ENCODE peak calls at places on chromosomes 16 and 17, in nine cellular contexts. One of them, this sample, is unnamed.

GRCh38 chr17:28482551-28483199 is 9.2 kb downstream of the SLC13A2 start:
- DNase-seq in NCI-H1092: no peak
- DNase-seq in AG10803: no peak
- DNase-seq in fibroblast of pulmonary artery: no peak
- DNase-seq in bronchial epithelial cell: no peak
- DNase-seq in CD8-positive, alpha-beta T cell: no peak
- DNase-seq in fibroblast of lung: no peak
- DNase-seq in thyroid gland: peak
- DNase-seq in ACHN: no peak
- DNase-seq in this sample: no peak

GRCh38 chr16:21194771-21195301 is 16.5 kb downstream of the ZP2 start:
- DNase-seq in bronchial epithelial cell: peak
- DNase-seq in thyroid gland: peak
- DNase-seq in fibroblast of lung: no peak
- DNase-seq in NCI-H1092: no peak
- DNase-seq in AG10803: peak
- DNase-seq in CD8-positive, alpha-beta T cell: no peak
- DNase-seq in ACHN: no peak
- DNase-seq in fibroblast of pulmonary artery: peak
- DNase-seq in this sample: no peak

GRCh38 chr17:82047379-82047778 is 4.2 kb downstream of the RFNG start:
- DNase-seq in fibroblast of pulmonary artery: no peak
- DNase-seq in ACHN: no peak
- DNase-seq in NCI-H1092: no peak
- DNase-seq in CD8-positive, alpha-beta T cell: no peak
- DNase-seq in thyroid gland: no peak
- DNase-seq in bronchial epithelial cell: no peak
- DNase-seq in fibroblast of lung: no peak
- DNase-seq in AG10803: no peak
- DNase-seq in this sample: no peak

GRCh38 chr16:24504467-24505345 is 34.7 kb upstream of the RBBP6 start:
- DNase-seq in thyroid gland: peak
- DNase-seq in fibroblast of pulmonary artery: peak
- DNase-seq in ACHN: peak
- DNase-seq in AG10803: peak
- DNase-seq in NCI-H1092: peak
- DNase-seq in fibroblast of lung: peak
- DNase-seq in CD8-positive, alpha-beta T cell: peak
- DNase-seq in bronchial epithelial cell: peak
- DNase-seq in this sample: peak

GRCh38 chr16:53080345-53081031 is 25.7 kb downstream of the CHD9 start:
- DNase-seq in NCI-H1092: no peak
- DNase-seq in fibroblast of lung: peak
- DNase-seq in ACHN: no peak
- DNase-seq in AG10803: peak
- DNase-seq in thyroid gland: peak
- DNase-seq in fibroblast of pulmonary artery: peak
- DNase-seq in CD8-positive, alpha-beta T cell: no peak
- DNase-seq in bronchial epithelial cell: peak
- DNase-seq in this sample: peak

GRCh38 chr17:8125196-8125946 is 1.5 kb upstream of the HES7 start:
- DNase-seq in fibroblast of lung: peak
- DNase-seq in CD8-positive, alpha-beta T cell: peak
- DNase-seq in bronchial epithelial cell: peak
- DNase-seq in fibroblast of pulmonary artery: peak
- DNase-seq in AG10803: peak
- DNase-seq in NCI-H1092: peak
- DNase-seq in ACHN: peak
- DNase-seq in thyroid gland: peak
- DNase-seq in this sample: peak

GRCh38 chr16:67664871-67665270 is 1.7 kb downstream of the ENKD1 start:
- DNase-seq in fibroblast of pulmonary artery: no peak
- DNase-seq in NCI-H1092: no peak
- DNase-seq in AG10803: no peak
- DNase-seq in fibroblast of lung: no peak
- DNase-seq in thyroid gland: no peak
- DNase-seq in bronchial epithelial cell: no peak
- DNase-seq in CD8-positive, alpha-beta T cell: no peak
- DNase-seq in ACHN: no peak
- DNase-seq in this sample: no peak

GRCh38 chr17:45221081-45221996 is at the start of gene FMNL1:
- DNase-seq in bronchial epithelial cell: no peak
- DNase-seq in NCI-H1092: no peak
- DNase-seq in fibroblast of pulmonary artery: no peak
- DNase-seq in fibroblast of lung: no peak
- DNase-seq in ACHN: peak
- DNase-seq in thyroid gland: no peak
- DNase-seq in CD8-positive, alpha-beta T cell: peak
- DNase-seq in AG10803: peak
- DNase-seq in this sample: no peak

GRCh38 chr17:82041139-82041814 is 3.8 kb upstream of the DCXR start:
- DNase-seq in NCI-H1092: no peak
- DNase-seq in CD8-positive, alpha-beta T cell: no peak
- DNase-seq in thyroid gland: no peak
- DNase-seq in fibroblast of pulmonary artery: no peak
- DNase-seq in ACHN: no peak
- DNase-seq in fibroblast of lung: no peak
- DNase-seq in bronchial epithelial cell: peak
- DNase-seq in AG10803: no peak
- DNase-seq in this sample: no peak

GRCh38 chr16:75116081-75116910 is at the start of gene LDHD:
- DNase-seq in fibroblast of pulmonary artery: peak
- DNase-seq in ACHN: peak
- DNase-seq in bronchial epithelial cell: peak
- DNase-seq in AG10803: peak
- DNase-seq in CD8-positive, alpha-beta T cell: no peak
- DNase-seq in fibroblast of lung: peak
- DNase-seq in thyroid gland: peak
- DNase-seq in NCI-H1092: no peak
- DNase-seq in this sample: peak

GRCh38 chr16:22008215-22009142 is 568 bp downstream of the MOSMO start:
- DNase-seq in NCI-H1092: no peak
- DNase-seq in bronchial epithelial cell: no peak
- DNase-seq in fibroblast of lung: no peak
- DNase-seq in ACHN: peak
- DNase-seq in fibroblast of pulmonary artery: no peak
- DNase-seq in CD8-positive, alpha-beta T cell: no peak
- DNase-seq in AG10803: no peak
- DNase-seq in thyroid gland: peak
- DNase-seq in this sample: peak

GRCh38 chr16:12426122-12426521 is 377.6 kb downstream of the CPPED1 start:
- DNase-seq in fibroblast of lung: peak
- DNase-seq in fibroblast of pulmonary artery: no peak
- DNase-seq in NCI-H1092: no peak
- DNase-seq in AG10803: peak
- DNase-seq in CD8-positive, alpha-beta T cell: no peak
- DNase-seq in bronchial epithelial cell: no peak
- DNase-seq in ACHN: no peak
- DNase-seq in thyroid gland: no peak
- DNase-seq in this sample: no peak

GRCh38 chr17:73952136-73952497 is 251.4 kb upstream of the RPL38 start:
- DNase-seq in bronchial epithelial cell: no peak
- DNase-seq in NCI-H1092: no peak
- DNase-seq in AG10803: no peak
- DNase-seq in ACHN: no peak
- DNase-seq in fibroblast of lung: no peak
- DNase-seq in thyroid gland: no peak
- DNase-seq in CD8-positive, alpha-beta T cell: no peak
- DNase-seq in fibroblast of pulmonary artery: no peak
- DNase-seq in this sample: no peak

GRCh38 chr17:72529386-72529785 is 408.6 kb downstream of the SOX9 start:
- DNase-seq in AG10803: no peak
- DNase-seq in fibroblast of lung: no peak
- DNase-seq in ACHN: no peak
- DNase-seq in thyroid gland: no peak
- DNase-seq in fibroblast of pulmonary artery: no peak
- DNase-seq in NCI-H1092: peak
- DNase-seq in bronchial epithelial cell: no peak
- DNase-seq in CD8-positive, alpha-beta T cell: no peak
- DNase-seq in this sample: no peak

GRCh38 chr17:66789961-66790421 is 44.9 kb upstream of the CACNG5 start:
- DNase-seq in CD8-positive, alpha-beta T cell: no peak
- DNase-seq in thyroid gland: no peak
- DNase-seq in fibroblast of pulmonary artery: no peak
- DNase-seq in fibroblast of lung: no peak
- DNase-seq in ACHN: no peak
- DNase-seq in bronchial epithelial cell: no peak
- DNase-seq in NCI-H1092: no peak
- DNase-seq in AG10803: no peak
- DNase-seq in this sample: no peak

GRCh38 chr17:83075270-83075880 is 4.0 kb upstream of the METRNL start:
- DNase-seq in fibroblast of lung: no peak
- DNase-seq in ACHN: no peak
- DNase-seq in thyroid gland: peak
- DNase-seq in bronchial epithelial cell: no peak
- DNase-seq in CD8-positive, alpha-beta T cell: no peak
- DNase-seq in NCI-H1092: no peak
- DNase-seq in AG10803: no peak
- DNase-seq in fibroblast of pulmonary artery: no peak
- DNase-seq in this sample: no peak

GRCh38 chr16:83051451-83051850 is 424.7 kb downstream of the CDH13 start:
- DNase-seq in bronchial epithelial cell: no peak
- DNase-seq in fibroblast of lung: no peak
- DNase-seq in NCI-H1092: no peak
- DNase-seq in ACHN: no peak
- DNase-seq in thyroid gland: no peak
- DNase-seq in fibroblast of pulmonary artery: no peak
- DNase-seq in CD8-positive, alpha-beta T cell: no peak
- DNase-seq in AG10803: peak
- DNase-seq in this sample: no peak

GRCh38 chr17:78541488-78542237 is 35.5 kb downstream of the DNAH17 start:
- DNase-seq in fibroblast of lung: no peak
- DNase-seq in AG10803: peak
- DNase-seq in fibroblast of pulmonary artery: peak
- DNase-seq in bronchial epithelial cell: peak
- DNase-seq in NCI-H1092: no peak
- DNase-seq in ACHN: no peak
- DNase-seq in CD8-positive, alpha-beta T cell: no peak
- DNase-seq in thyroid gland: peak
- DNase-seq in this sample: peak

GRCh38 chr16:72021043-72021442 is 12.5 kb downstream of the DHODH start:
- DNase-seq in thyroid gland: no peak
- DNase-seq in NCI-H1092: no peak
- DNase-seq in ACHN: no peak
- DNase-seq in fibroblast of lung: no peak
- DNase-seq in bronchial epithelial cell: no peak
- DNase-seq in CD8-positive, alpha-beta T cell: no peak
- DNase-seq in fibroblast of pulmonary artery: no peak
- DNase-seq in AG10803: no peak
- DNase-seq in this sample: no peak

GRCh38 chr17:77266891-77267341 is 126.1 kb downstream of the SEC14L1 start:
- DNase-seq in NCI-H1092: no peak
- DNase-seq in fibroblast of lung: peak
- DNase-seq in fibroblast of pulmonary artery: no peak
- DNase-seq in AG10803: no peak
- DNase-seq in thyroid gland: no peak
- DNase-seq in ACHN: no peak
- DNase-seq in CD8-positive, alpha-beta T cell: no peak
- DNase-seq in bronchial epithelial cell: peak
- DNase-seq in this sample: no peak

GRCh38 chr16:56603589-56603988 is 4.8 kb upstream of the MT2A start:
- DNase-seq in CD8-positive, alpha-beta T cell: no peak
- DNase-seq in fibroblast of lung: peak
- DNase-seq in thyroid gland: peak
- DNase-seq in AG10803: peak
- DNase-seq in NCI-H1092: peak
- DNase-seq in bronchial epithelial cell: peak
- DNase-seq in fibroblast of pulmonary artery: peak
- DNase-seq in ACHN: peak
- DNase-seq in this sample: peak

GRCh38 chr17:58317421-58318064 is 11.1 kb downstream of the TSPOAP1 start:
- DNase-seq in AG10803: peak
- DNase-seq in thyroid gland: no peak
- DNase-seq in fibroblast of pulmonary artery: peak
- DNase-seq in NCI-H1092: no peak
- DNase-seq in fibroblast of lung: peak
- DNase-seq in CD8-positive, alpha-beta T cell: peak
- DNase-seq in ACHN: peak
- DNase-seq in bronchial epithelial cell: peak
- DNase-seq in this sample: peak

GRCh38 chr17:21351366-21352065 is 24.6 kb upstream of the KCNJ12 start:
- DNase-seq in ACHN: no peak
- DNase-seq in fibroblast of pulmonary artery: no peak
- DNase-seq in AG10803: no peak
- DNase-seq in bronchial epithelial cell: no peak
- DNase-seq in NCI-H1092: no peak
- DNase-seq in fibroblast of lung: no peak
- DNase-seq in thyroid gland: no peak
- DNase-seq in CD8-positive, alpha-beta T cell: no peak
- DNase-seq in this sample: no peak

GRCh38 chr16:46555981-46556380 is 65.2 kb downstream of the SHCBP1 start:
- DNase-seq in CD8-positive, alpha-beta T cell: no peak
- DNase-seq in ACHN: no peak
- DNase-seq in bronchial epithelial cell: peak
- DNase-seq in NCI-H1092: no peak
- DNase-seq in AG10803: peak
- DNase-seq in fibroblast of pulmonary artery: no peak
- DNase-seq in fibroblast of lung: no peak
- DNase-seq in thyroid gland: no peak
- DNase-seq in this sample: no peak

GRCh38 chr16:817001-817906 is 16.7 kb upstream of the GNG13 start:
- DNase-seq in NCI-H1092: no peak
- DNase-seq in fibroblast of pulmonary artery: no peak
- DNase-seq in ACHN: no peak
- DNase-seq in thyroid gland: no peak
- DNase-seq in fibroblast of lung: no peak
- DNase-seq in CD8-positive, alpha-beta T cell: no peak
- DNase-seq in bronchial epithelial cell: no peak
- DNase-seq in AG10803: no peak
- DNase-seq in this sample: no peak

GRCh38 chr17:5785867-5786509 is 201.7 kb upstream of the NLRP1 start:
- DNase-seq in bronchial epithelial cell: peak
- DNase-seq in NCI-H1092: no peak
- DNase-seq in fibroblast of lung: no peak
- DNase-seq in ACHN: peak
- DNase-seq in fibroblast of pulmonary artery: peak
- DNase-seq in CD8-positive, alpha-beta T cell: no peak
- DNase-seq in thyroid gland: no peak
- DNase-seq in AG10803: peak
- DNase-seq in this sample: no peak

GRCh38 chr17:17851603-17852002 is 14.8 kb upstream of the SREBF1 start:
- DNase-seq in fibroblast of pulmonary artery: no peak
- DNase-seq in AG10803: no peak
- DNase-seq in fibroblast of lung: no peak
- DNase-seq in thyroid gland: peak
- DNase-seq in ACHN: no peak
- DNase-seq in bronchial epithelial cell: no peak
- DNase-seq in NCI-H1092: no peak
- DNase-seq in CD8-positive, alpha-beta T cell: no peak
- DNase-seq in this sample: no peak

GRCh38 chr17:58136669-58137279 is 11.4 kb upstream of the OR4D1 start:
- DNase-seq in NCI-H1092: peak
- DNase-seq in ACHN: peak
- DNase-seq in thyroid gland: peak
- DNase-seq in CD8-positive, alpha-beta T cell: no peak
- DNase-seq in bronchial epithelial cell: peak
- DNase-seq in fibroblast of pulmonary artery: no peak
- DNase-seq in fibroblast of lung: no peak
- DNase-seq in AG10803: no peak
- DNase-seq in this sample: peak

GRCh38 chr17:29021251-29021650 is 15.4 kb upstream of the SEZ6 start:
- DNase-seq in fibroblast of lung: no peak
- DNase-seq in AG10803: no peak
- DNase-seq in bronchial epithelial cell: no peak
- DNase-seq in ACHN: no peak
- DNase-seq in fibroblast of pulmonary artery: no peak
- DNase-seq in CD8-positive, alpha-beta T cell: no peak
- DNase-seq in NCI-H1092: no peak
- DNase-seq in thyroid gland: no peak
- DNase-seq in this sample: no peak

GRCh38 chr17:35577826-35578194 is 561 bp downstream of the PEX12 start:
- DNase-seq in CD8-positive, alpha-beta T cell: no peak
- DNase-seq in fibroblast of lung: peak
- DNase-seq in thyroid gland: peak
- DNase-seq in fibroblast of pulmonary artery: no peak
- DNase-seq in AG10803: peak
- DNase-seq in ACHN: peak
- DNase-seq in bronchial epithelial cell: no peak
- DNase-seq in NCI-H1092: no peak
- DNase-seq in this sample: no peak

GRCh38 chr17:77476920-77477805 is 336.4 kb downstream of the SEC14L1 start:
- DNase-seq in fibroblast of lung: peak
- DNase-seq in CD8-positive, alpha-beta T cell: no peak
- DNase-seq in NCI-H1092: no peak
- DNase-seq in bronchial epithelial cell: peak
- DNase-seq in thyroid gland: peak
- DNase-seq in ACHN: no peak
- DNase-seq in AG10803: peak
- DNase-seq in fibroblast of pulmonary artery: peak
- DNase-seq in this sample: no peak

This sample was measured in A549.